ENCODE peak calls at places on chromosomes 5 and 9, in five cellular contexts. P is H9, Q is neuronal stem cell, D is H1, M is trophoblast cell. E is an unnamed sample.

GRCh38 chr5:43602456-43602817 is 543 bp upstream of the NNT start:
- DNase-seq in P (peak), Q (peak), D (no peak), M (no peak), E (peak)

GRCh38 chr9:2459756-2460155 is 161.8 kb upstream of the VLDLR start:
- DNase-seq in P (no peak), Q (no peak), D (no peak), M (no peak), E (no peak)

GRCh38 chr5:128227984-128228383 is 144.4 kb downstream of the SLC12A2 start:
- DNase-seq in P (no peak), Q (no peak), D (no peak), M (no peak), E (peak)

GRCh38 chr5:38600334-38601045 is 44.0 kb upstream of the LIFR start:
- DNase-seq in P (no peak), Q (no peak), D (no peak), M (peak), E (peak)

GRCh38 chr5:115888027-115888426 is 46.3 kb downstream of the AP3S1 start:
- DNase-seq in P (no peak), Q (no peak), D (no peak), M (no peak), E (no peak)

GRCh38 chr9:74570879-74571512 is 73.9 kb downstream of the RORB start:
- DNase-seq in P (no peak), Q (peak), D (no peak), M (peak), E (peak)

GRCh38 chr5:55636711-55637110 is 75.4 kb downstream of the SLC38A9 start:
- DNase-seq in P (no peak), Q (no peak), D (no peak), M (peak), E (peak)

GRCh38 chr5:175384724-175385552 is 59.0 kb downstream of the DRD1 start:
- DNase-seq in P (no peak), Q (no peak), D (no peak), M (no peak), E (no peak)

GRCh38 chr9:1726993-1727759 is 288.0 kb upstream of the SMARCA2 start:
- DNase-seq in P (peak), Q (no peak), D (no peak), M (no peak), E (no peak)

GRCh38 chr5:42057254-42057690 is 132.2 kb downstream of the FBXO4 start:
- DNase-seq in P (peak), Q (peak), D (peak), M (peak), E (peak)

GRCh38 chr9:130172161-130172857 is at the start of gene NCS1:
- DNase-seq in P (peak), Q (peak), D (no peak), M (peak), E (peak)

GRCh38 chr5:28896949-28897348 is 1858.6 kb upstream of the CDH9 start:
- DNase-seq in P (no peak), Q (no peak), D (no peak), M (no peak), E (peak)

GRCh38 chr9:91040371-91041215 is 239.0 kb downstream of the SYK start:
- DNase-seq in P (no peak), Q (no peak), D (no peak), M (no peak), E (no peak)

GRCh38 chr9:5712651-5713360 is 83.9 kb downstream of the RIC1 start:
- DNase-seq in P (no peak), Q (no peak), D (no peak), M (no peak), E (no peak)

GRCh38 chr5:12777342-12777741 is 873.1 kb upstream of the CTNND2 start:
- DNase-seq in P (no peak), Q (no peak), D (no peak), M (no peak), E (no peak)

GRCh38 chr9:5549671-5550650 is 39.6 kb downstream of the PDCD1LG2 start:
- DNase-seq in P (no peak), Q (no peak), D (no peak), M (peak), E (no peak)

GRCh38 chr5:102933300-102933699 is 178.2 kb downstream of the PAM start:
- DNase-seq in P (no peak), Q (no peak), D (no peak), M (no peak), E (no peak)

GRCh38 chr9:124659099-124659659 is 111.9 kb downstream of the NR6A1 start:
- DNase-seq in P (peak), Q (peak), D (peak), M (peak), E (peak)

GRCh38 chr9:78234810-78235209 is 1.1 kb upstream of the CEP78 start:
- DNase-seq in P (no peak), Q (no peak), D (no peak), M (peak), E (peak)

GRCh38 chr9:112078432-112078831 is 96.7 kb downstream of the SUSD1 start:
- DNase-seq in P (no peak), Q (no peak), D (no peak), M (no peak), E (no peak)

GRCh38 chr5:34707451-34708107 is 51.5 kb downstream of the RAI14 start:
- DNase-seq in P (no peak), Q (no peak), D (no peak), M (no peak), E (no peak)

GRCh38 chr5:175162036-175162435 is 281.9 kb downstream of the DRD1 start:
- DNase-seq in P (no peak), Q (no peak), D (no peak), M (no peak), E (no peak)

GRCh38 chr9:23554691-23555090 is 271.3 kb downstream of the ELAVL2 start:
- DNase-seq in P (no peak), Q (no peak), D (no peak), M (no peak), E (no peak)

GRCh38 chr5:41790038-41790776 is 80.0 kb downstream of the OXCT1 start:
- DNase-seq in P (no peak), Q (no peak), D (no peak), M (no peak), E (no peak)

GRCh38 chr9:469672-470040 is 255.0 kb downstream of the DOCK8 start:
- DNase-seq in P (peak), Q (no peak), D (no peak), M (no peak), E (no peak)

GRCh38 chr5:2621631-2622030 is 129.8 kb downstream of the IRX2 start:
- DNase-seq in P (no peak), Q (no peak), D (no peak), M (no peak), E (no peak)

GRCh38 chr5:124353016-124353415 is 393.4 kb downstream of the ZNF608 start:
- DNase-seq in P (no peak), Q (no peak), D (no peak), M (no peak), E (no peak)

GRCh38 chr9:15936316-15936869 is 383.6 kb downstream of the CCDC171 start:
- DNase-seq in P (no peak), Q (no peak), D (no peak), M (no peak), E (peak)

GRCh38 chr9:131056781-131057506 is 39.4 kb upstream of the AIF1L start:
- DNase-seq in P (no peak), Q (no peak), D (no peak), M (no peak), E (no peak)

GRCh38 chr5:177232358-177232757 is 71.2 kb downstream of the RAB24 start:
- DNase-seq in P (no peak), Q (no peak), D (no peak), M (no peak), E (peak)

GRCh38 chr9:1979815-1980367 is 35.3 kb upstream of the SMARCA2 start:
- DNase-seq in P (no peak), Q (no peak), D (no peak), M (no peak), E (no peak)

DNA sequence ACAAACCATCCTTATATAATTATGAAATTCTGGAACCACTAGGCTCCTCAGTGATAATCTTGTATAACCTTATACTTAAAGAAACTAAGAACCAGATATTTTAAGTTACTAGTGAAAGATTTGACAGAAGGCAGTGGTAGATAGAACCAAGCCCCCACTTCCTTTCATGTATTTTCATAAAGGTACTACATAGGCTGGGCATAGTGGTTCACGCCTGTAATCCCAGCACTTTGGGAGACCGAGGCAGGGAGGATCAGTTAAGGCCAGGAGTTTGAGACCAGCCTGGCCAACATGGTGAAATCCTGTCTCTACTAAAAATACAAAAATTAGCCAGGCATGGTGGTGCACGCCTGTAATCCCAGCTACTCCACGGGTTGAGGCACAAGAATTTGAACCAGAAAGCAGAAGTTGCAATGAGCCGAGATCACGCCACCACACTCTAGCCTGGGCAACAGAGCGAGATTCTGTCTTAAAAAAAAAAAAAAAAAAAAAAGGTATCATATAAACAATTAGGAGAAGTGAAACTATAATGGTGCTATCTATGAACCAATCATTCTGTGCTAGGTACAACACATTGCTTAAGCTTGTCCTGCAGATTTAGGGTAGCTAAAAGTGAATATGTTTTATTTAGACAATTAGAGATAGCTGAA is 27.9 kb upstream of the DTWD2 start:
- DNase-seq in P (no peak), Q (no peak), D (no peak), M (no peak), E (no peak)
- H2BK12ac ChIP-seq in P (no peak), Q (no peak), D (no peak), M (no peak), E (no peak)

GRCh38 chr5:88686077-88686541 is 196.9 kb downstream of the MEF2C start:
- DNase-seq in P (no peak), Q (no peak), D (no peak), M (no peak), E (no peak)

GRCh38 chr5:88688242-88688959 is 194.6 kb downstream of the MEF2C start:
- DNase-seq in P (no peak), Q (no peak), D (no peak), M (no peak), E (no peak)

GRCh38 chr5:88686743-88687142 is 196.2 kb downstream of the MEF2C start:
- DNase-seq in P (no peak), Q (no peak), D (no peak), M (no peak), E (no peak)

GRCh38 chr5:88688981-88689661 is 193.9 kb downstream of the MEF2C start:
- DNase-seq in P (peak), Q (no peak), D (no peak), M (no peak), E (no peak)

GRCh38 chr5:88687253-88687955 is 195.6 kb downstream of the MEF2C start:
- DNase-seq in P (no peak), Q (no peak), D (no peak), M (no peak), E (no peak)
- H3K14ac ChIP-seq in P (no peak), Q (no peak), D (no peak), M (no peak), E (no peak)

DNA sequence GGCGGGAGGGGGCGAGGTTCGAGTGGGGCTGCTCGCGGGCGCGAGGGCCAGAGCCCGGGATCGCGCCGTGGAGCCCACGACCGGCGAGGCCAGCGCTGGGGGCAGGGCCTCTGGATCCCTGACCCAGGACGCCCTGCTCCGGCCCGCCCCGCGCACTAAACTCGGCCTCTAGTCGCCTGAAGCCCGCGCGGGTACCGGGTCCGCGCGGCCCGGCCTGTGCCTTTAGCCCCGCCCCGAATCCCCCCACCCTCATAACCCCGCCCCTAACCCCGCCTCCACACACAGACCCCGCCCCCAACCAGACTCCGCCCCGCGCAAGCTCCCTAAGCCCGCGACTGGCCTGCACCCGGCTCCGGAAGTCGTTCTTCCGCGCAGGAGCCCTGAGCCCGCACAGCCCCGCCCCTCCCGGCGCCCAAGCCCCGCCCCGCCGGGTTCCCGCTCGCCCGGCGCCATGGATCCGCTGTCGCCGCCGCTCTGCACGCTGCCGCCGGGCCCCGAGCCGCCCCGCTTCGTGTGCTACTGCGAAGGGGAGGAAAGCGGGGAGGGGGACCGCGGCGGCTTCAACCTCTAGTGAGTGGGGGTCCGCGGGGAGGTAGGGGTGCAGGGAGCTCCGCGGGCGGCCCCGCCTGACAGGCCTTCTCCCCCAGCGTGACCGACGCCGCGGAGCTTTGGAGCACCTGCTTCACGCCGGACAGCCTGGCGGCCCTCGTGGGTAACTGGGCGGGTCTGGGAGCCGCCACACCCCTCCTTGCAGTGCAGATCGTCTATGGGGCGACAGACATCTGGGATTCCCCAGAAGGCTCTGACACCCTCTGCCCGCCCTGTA is at the start of gene PAXX:
- DNase-seq in P (peak), Q (peak), D (peak), M (peak), E (peak)
- H2BK120ac ChIP-seq in P (no peak), Q (no peak), D (no peak), M (peak), E (peak)

DNA sequence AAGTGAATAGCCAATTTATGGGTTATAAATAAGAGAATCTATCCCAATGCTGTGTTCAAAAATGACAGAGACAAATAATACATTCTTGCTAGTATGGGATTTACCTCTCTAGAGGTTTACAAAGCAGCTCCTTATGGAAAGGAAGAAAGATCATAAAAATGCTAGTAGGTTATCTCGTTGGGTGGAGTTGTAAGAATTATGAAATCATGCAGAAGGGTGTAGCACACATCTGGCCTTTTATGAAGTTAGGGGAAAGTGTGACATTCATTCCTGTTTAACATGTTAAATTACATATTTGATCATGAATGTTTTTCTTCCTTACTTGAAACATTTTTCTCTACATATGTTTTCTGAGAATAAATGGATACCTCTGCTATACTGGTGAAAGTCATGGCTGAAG is 414.1 kb downstream of the SH3GL2 start:
- DNase-seq in P (no peak), Q (no peak), D (no peak), M (no peak), E (no peak)
- H2BK12ac ChIP-seq in P (no peak), Q (no peak), D (no peak), M (no peak), E (no peak)

GRCh38 chr9:132670816-132671371 is 630 bp downstream of the GTF3C4 start:
- DNase-seq in P (peak), Q (peak), D (no peak), M (no peak), E (peak)
- H3K14ac ChIP-seq in P (peak), Q (peak), D (no peak), M (peak), E (peak)

DNA sequence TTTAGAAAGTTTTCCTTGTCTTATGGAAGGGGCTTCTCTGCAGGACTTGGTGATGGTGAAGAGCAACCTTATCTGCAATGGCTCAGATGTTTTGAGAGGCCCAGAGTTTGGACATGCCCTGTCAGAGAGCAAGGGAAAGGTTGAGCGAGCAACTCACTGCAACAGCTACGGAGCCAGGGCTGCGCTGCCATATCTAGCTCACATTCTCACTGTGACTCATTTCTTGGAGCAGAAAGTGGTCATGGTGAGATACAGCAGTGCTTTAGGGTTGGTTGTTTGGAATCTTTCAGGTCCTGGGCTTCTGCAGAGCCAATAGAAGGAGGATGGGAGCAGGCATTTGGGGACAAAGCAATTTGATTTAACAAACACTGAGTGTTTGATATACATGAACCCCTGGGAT is 12.3 kb downstream of the GLRA1 start:
- DNase-seq in P (no peak), Q (no peak), D (no peak), M (no peak), E (no peak)
- H2BK120ac ChIP-seq in P (no peak), Q (no peak), D (no peak), M (no peak), E (no peak)

GRCh38 chr5:136155078-136155477 is 22.4 kb downstream of the SMAD5 start:
- DNase-seq in P (no peak), Q (no peak), D (no peak), M (no peak), E (no peak)
- H2BK12ac ChIP-seq in P (no peak), Q (no peak), D (no peak), M (no peak), E (no peak)

E was measured in mesenchymal stem cell.